ENCODE peak calls at places on chromosome 9, in six cellular contexts. U is ACHN; G is heart right ventricle; W is nephron progenitor cell; K is CD4-positive, alpha-beta memory T cell; D is HEK293T. I is an unnamed sample.

GRCh38 chr9:74497750-74498615 is 848 bp downstream of the RORB start:
- DNase-seq in K (peak; percentile 12), U (no peak), G (peak; percentile 14), W (peak; percentile 54), D (peak; percentile 29), I (peak; percentile 44)

GRCh38 chr9:123225374-123225813 is 43.0 kb downstream of the STRBP start:
- DNase-seq in D (peak; percentile 44), W (no peak), U (peak; percentile 75), K (peak; percentile 41), G (no peak), I (peak; percentile 44)

GRCh38 chr9:6676254-6676928 is 30.9 kb upstream of the GLDC start:
- DNase-seq in W (peak; percentile 11), U (no peak), D (no peak), K (no peak), G (no peak), I (no peak)

GRCh38 chr9:122498883-122499288 is 11.7 kb upstream of the OR1J2 start:
- DNase-seq in W (no peak), U (peak; percentile 41), K (peak; percentile 16), G (no peak), D (peak; percentile 51), I (peak; percentile 67)

GRCh38 chr9:81417299-81417675 is 272.1 kb downstream of the TLE1 start:
- DNase-seq in K (no peak), W (no peak), U (no peak), G (no peak), D (no peak), I (no peak)

GRCh38 chr9:115333671-115334070 is 215.7 kb upstream of the TNC start:
- DNase-seq in K (no peak), W (no peak), U (no peak), G (no peak), D (no peak), I (no peak)

GRCh38 chr9:1332161-1332560 is 282.0 kb downstream of the DMRT2 start:
- DNase-seq in D (no peak), G (no peak), U (no peak), W (no peak), K (no peak), I (no peak)

GRCh38 chr9:100739208-100739607 is 161.3 kb downstream of the CAVIN4 start:
- DNase-seq in W (no peak), U (no peak), K (no peak), G (no peak), D (no peak), I (no peak)

GRCh38 chr9:99371376-99371775 is 149.3 kb downstream of the SEC61B start:
- DNase-seq in D (no peak), G (no peak), U (no peak), W (no peak), K (no peak), I (no peak)

GRCh38 chr9:129671519-129671918 is 6.1 kb downstream of the PRRX2 start:
- DNase-seq in D (no peak), G (no peak), K (no peak), U (no peak), W (no peak), I (no peak)

GRCh38 chr9:87109182-87109581 is 161.9 kb upstream of the GAS1 start:
- DNase-seq in W (no peak), D (no peak), U (no peak), K (no peak), G (no peak), I (no peak)

GRCh38 chr9:108041551-108041950 is 552.0 kb upstream of the KLF4 start:
- DNase-seq in K (no peak), D (no peak), G (no peak), U (peak; percentile 72), W (no peak), I (no peak)

GRCh38 chr9:38227061-38227540 is 158.1 kb upstream of the SHB start:
- DNase-seq in U (peak; percentile 73), K (peak; percentile 47), D (peak; percentile 58), W (peak; percentile 50), G (peak; percentile 27), I (peak; percentile 94)

GRCh38 chr9:75239176-75239575 is 150.9 kb downstream of the OSTF1 start:
- DNase-seq in W (no peak), G (no peak), U (no peak), K (no peak), D (no peak), I (peak; percentile 54)

GRCh38 chr9:121499427-121500164 is at the start of gene GGTA1:
- DNase-seq in K (peak; percentile 1), U (peak; percentile 8), W (peak; percentile 72), G (peak; percentile 76), D (peak; percentile 70), I (peak; percentile 79)

GRCh38 chr9:135020481-135021392 is 66.7 kb upstream of the OLFM1 start:
- DNase-seq in U (no peak), K (no peak), W (no peak), D (no peak), G (no peak), I (no peak)

GRCh38 chr9:107465467-107466451 is 23.8 kb downstream of the KLF4 start:
- DNase-seq in D (no peak), G (peak; percentile 80), K (no peak), U (peak; percentile 52), W (peak; percentile 84), I (peak; percentile 78)

GRCh38 chr9:127767909-127768331 is 10.5 kb downstream of the SH2D3C start:
- DNase-seq in G (peak; percentile 53), U (no peak), W (peak; percentile 73), D (no peak), K (no peak), I (no peak)

I was measured in cardiac muscle cell.